ENCODE peak calls at places on chromosomes 2 and 18, in eight cellular contexts. A is GM13977, S is AG04449, W is thoracic aorta, Q is Panc1, N is BE2C, Z is colonic mucosa, G is cardiac fibroblast. X is an unnamed sample.

GRCh38 chr2:195658541-195658890 is 1.5 kb downstream of the SLC39A10 start:
- DNase-seq in A (no peak), S (no peak), W (no peak), Q (peak), N (peak), Z (peak), G (peak), X (peak)

GRCh38 chr2:43748333-43748732 is 25.5 kb upstream of the DYNC2LI1 start:
- DNase-seq in A (no peak), S (no peak), W (no peak), Q (no peak), N (no peak), Z (no peak), G (no peak), X (no peak)

GRCh38 chr2:217756375-217757107 is 246.3 kb downstream of the TNS1 start:
- DNase-seq in A (peak), S (no peak), W (no peak), Q (no peak), N (peak), Z (peak), G (peak), X (peak)

GRCh38 chr18:59084286-59084779 is 55.4 kb upstream of the SEC11C start:
- DNase-seq in A (peak), S (peak), W (peak), Q (peak), N (peak), Z (peak), G (peak), X (peak)

GRCh38 chr2:241833101-241833937 is 24.3 kb downstream of the NEU4 start:
- DNase-seq in A (no peak), S (peak), W (no peak), Q (no peak), N (no peak), Z (no peak), G (peak), X (no peak)

GRCh38 chr2:102240640-102241370 is 54.0 kb downstream of the IL1RL2 start:
- DNase-seq in A (peak), S (peak), W (peak), Q (peak), N (peak), Z (peak), G (peak), X (peak)

GRCh38 chr2:153871231-153872221 is at the start of gene GALNT13:
- DNase-seq in A (peak), S (no peak), W (no peak), Q (no peak), N (peak), Z (peak), G (peak), X (peak)

GRCh38 chr2:64655873-64656272 is 2.2 kb upstream of the SERTAD2 start:
- DNase-seq in A (no peak), S (no peak), W (no peak), Q (no peak), N (no peak), Z (no peak), G (no peak), X (no peak)

GRCh38 chr2:220198911-220199310 is 571.5 kb downstream of the SLC4A3 start:
- DNase-seq in A (no peak), S (peak), W (no peak), Q (no peak), N (no peak), Z (no peak), G (peak), X (peak)

GRCh38 chr2:133711226-133711625 is 143.0 kb upstream of the NCKAP5 start:
- DNase-seq in A (no peak), S (no peak), W (no peak), Q (no peak), N (peak), Z (no peak), G (no peak), X (no peak)

GRCh38 chr2:54549912-54550518 is 93.9 kb downstream of the SPTBN1 start:
- DNase-seq in A (no peak), S (no peak), W (no peak), Q (no peak), N (no peak), Z (peak), G (no peak), X (no peak)

GRCh38 chr2:64534363-64534762 is 10.2 kb downstream of the AFTPH start:
- DNase-seq in A (no peak), S (no peak), W (no peak), Q (no peak), N (no peak), Z (no peak), G (no peak), X (no peak)

GRCh38 chr2:112728384-112729175 is 7.8 kb downstream of the NT5DC4 start:
- DNase-seq in A (peak), S (no peak), W (no peak), Q (no peak), N (no peak), Z (no peak), G (no peak), X (no peak)

GRCh38 chr18:74901347-74902169 is 303.9 kb downstream of the ZNF407 start:
- DNase-seq in A (no peak), S (no peak), W (no peak), Q (no peak), N (no peak), Z (no peak), G (peak), X (no peak)

GRCh38 chr18:48763714-48764100 is 187.1 kb downstream of the SMAD7 start:
- DNase-seq in A (no peak), S (no peak), W (no peak), Q (no peak), N (no peak), Z (no peak), G (no peak), X (no peak)

GRCh38 chr2:143379955-143380354 is 250.7 kb downstream of the ARHGAP15 start:
- DNase-seq in A (no peak), S (no peak), W (no peak), Q (no peak), N (no peak), Z (no peak), G (no peak), X (no peak)

GRCh38 chr18:74977041-74977440 is 231.9 kb downstream of the PTGR3 start:
- DNase-seq in A (no peak), S (no peak), W (no peak), Q (no peak), N (no peak), Z (no peak), G (no peak), X (no peak)

GRCh38 chr18:58536534-58537271 is 92.2 kb downstream of the ALPK2 start:
- DNase-seq in A (no peak), S (no peak), W (no peak), Q (no peak), N (no peak), Z (no peak), G (no peak), X (no peak)

GRCh38 chr2:190540048-190540447 is 5.5 kb upstream of the NEMP2 start:
- DNase-seq in A (no peak), S (no peak), W (no peak), Q (no peak), N (no peak), Z (no peak), G (no peak), X (no peak)

GRCh38 chr2:120825370-120826259 is 89.9 kb downstream of the GLI2 start:
- DNase-seq in A (no peak), S (no peak), W (no peak), Q (no peak), N (peak), Z (peak), G (peak), X (peak)

GRCh38 chr18:51196811-51197660 is 445 bp downstream of the MEX3C start:
- DNase-seq in A (peak), S (no peak), W (no peak), Q (no peak), N (peak), Z (peak), G (peak), X (no peak)

GRCh38 chr2:60335533-60336237 is 217.8 kb downstream of the BCL11A start:
- DNase-seq in A (no peak), S (no peak), W (no peak), Q (no peak), N (no peak), Z (no peak), G (no peak), X (no peak)

GRCh38 chr2:30147196-30147714 is 448 bp downstream of the YPEL5 start:
- DNase-seq in A (peak), S (no peak), W (no peak), Q (no peak), N (peak), Z (no peak), G (no peak), X (no peak)

GRCh38 chr18:53701697-53702096 is 522.8 kb downstream of the MBD2 start:
- DNase-seq in A (no peak), S (no peak), W (no peak), Q (no peak), N (no peak), Z (no peak), G (no peak), X (no peak)

GRCh38 chr2:170817247-170817998 is 736 bp downstream of the GAD1 start:
- DNase-seq in A (peak), S (no peak), W (no peak), Q (no peak), N (no peak), Z (no peak), G (peak), X (peak)

GRCh38 chr2:232668805-232669444 is 28.2 kb upstream of the GIGYF2 start:
- DNase-seq in A (no peak), S (no peak), W (no peak), Q (no peak), N (no peak), Z (no peak), G (peak), X (no peak)

GRCh38 chr2:10489842-10490555 is 41.9 kb upstream of the ODC1 start:
- DNase-seq in A (no peak), S (no peak), W (no peak), Q (no peak), N (no peak), Z (no peak), G (no peak), X (no peak)

DNA sequence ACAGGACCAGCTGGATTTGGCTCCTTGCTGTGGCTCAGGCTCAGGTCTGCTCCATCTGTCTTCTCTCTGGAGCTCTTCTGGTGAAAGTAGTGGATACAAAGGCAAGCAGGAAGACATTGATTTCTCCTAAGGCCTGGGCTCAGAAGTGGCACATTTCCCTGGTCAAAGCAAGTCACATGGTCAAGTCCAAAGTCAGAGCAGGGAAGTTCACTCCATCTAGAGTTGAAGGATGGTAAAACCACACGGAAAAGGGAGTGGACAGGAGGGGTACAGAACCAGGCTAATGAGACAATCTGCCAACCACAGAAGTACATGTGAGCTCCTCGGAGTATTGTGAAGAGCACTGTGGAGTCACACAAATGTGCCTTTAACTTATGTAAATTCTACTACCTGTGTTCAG is 66.1 kb downstream of the MARCO start:
- DNase-seq in A (no peak), S (no peak), W (no peak), Q (no peak), N (no peak), Z (no peak), G (no peak), X (no peak)
- TF ChIP-seq CTCF in A (no peak), S (no peak), W (no peak), Q (peak), N (no peak), Z (no peak), G (no peak), X (no peak)

GRCh38 chr2:26184555-26185303 is 11.8 kb downstream of the GAREM2 start:
- DNase-seq in A (peak), S (peak), W (no peak), Q (no peak), N (no peak), Z (peak), G (peak), X (peak)
- TF ChIP-seq CTCF in A (peak), S (peak), W (peak), Q (peak), N (no peak), Z (peak), G (peak), X (peak)

GRCh38 chr2:127027715-127028114 is 79.2 kb downstream of the BIN1 start:
- DNase-seq in A (no peak), S (no peak), W (no peak), Q (no peak), N (no peak), Z (no peak), G (no peak), X (no peak)
- TF ChIP-seq CTCF in A (peak), S (no peak), W (no peak), Q (peak), N (no peak), Z (no peak), G (no peak), X (no peak)

GRCh38 chr2:106106627-106107508 is 87.2 kb downstream of the UXS1 start:
- DNase-seq in A (peak), S (no peak), W (no peak), Q (no peak), N (no peak), Z (no peak), G (no peak), X (no peak)

GRCh38 chr2:106108791-106109190 is 85.3 kb downstream of the UXS1 start:
- DNase-seq in A (no peak), S (no peak), W (no peak), Q (no peak), N (no peak), Z (no peak), G (no peak), X (no peak)

GRCh38 chr2:106107509-106108131 is 86.5 kb downstream of the UXS1 start:
- DNase-seq in A (peak), S (peak), W (no peak), Q (no peak), N (no peak), Z (no peak), G (no peak), X (no peak)

GRCh38 chr2:106109675-106110074 is 84.4 kb downstream of the UXS1 start:
- DNase-seq in A (no peak), S (no peak), W (no peak), Q (no peak), N (no peak), Z (no peak), G (no peak), X (no peak)

GRCh38 chr2:106108351-106108750 is 85.8 kb downstream of the UXS1 start:
- DNase-seq in A (no peak), S (no peak), W (no peak), Q (peak), N (no peak), Z (no peak), G (peak), X (no peak)
- TF ChIP-seq CTCF in A (peak), S (peak), W (no peak), Q (no peak), N (peak), Z (no peak), G (peak), X (peak)

GRCh38 chr2:235506997-235507615 is 13.3 kb downstream of the AGAP1 start:
- DNase-seq in A (no peak), S (no peak), W (no peak), Q (no peak), N (no peak), Z (no peak), G (no peak), X (no peak)

GRCh38 chr2:235506291-235506996 is 12.6 kb downstream of the AGAP1 start:
- DNase-seq in A (no peak), S (no peak), W (no peak), Q (no peak), N (no peak), Z (peak), G (no peak), X (no peak)

GRCh38 chr2:235505210-235505741 is 11.4 kb downstream of the AGAP1 start:
- DNase-seq in A (no peak), S (no peak), W (no peak), Q (no peak), N (no peak), Z (peak), G (peak), X (no peak)

GRCh38 chr2:235501663-235502009 is 7.8 kb downstream of the AGAP1 start:
- DNase-seq in A (no peak), S (no peak), W (no peak), Q (no peak), N (no peak), Z (no peak), G (no peak), X (no peak)

DNA sequence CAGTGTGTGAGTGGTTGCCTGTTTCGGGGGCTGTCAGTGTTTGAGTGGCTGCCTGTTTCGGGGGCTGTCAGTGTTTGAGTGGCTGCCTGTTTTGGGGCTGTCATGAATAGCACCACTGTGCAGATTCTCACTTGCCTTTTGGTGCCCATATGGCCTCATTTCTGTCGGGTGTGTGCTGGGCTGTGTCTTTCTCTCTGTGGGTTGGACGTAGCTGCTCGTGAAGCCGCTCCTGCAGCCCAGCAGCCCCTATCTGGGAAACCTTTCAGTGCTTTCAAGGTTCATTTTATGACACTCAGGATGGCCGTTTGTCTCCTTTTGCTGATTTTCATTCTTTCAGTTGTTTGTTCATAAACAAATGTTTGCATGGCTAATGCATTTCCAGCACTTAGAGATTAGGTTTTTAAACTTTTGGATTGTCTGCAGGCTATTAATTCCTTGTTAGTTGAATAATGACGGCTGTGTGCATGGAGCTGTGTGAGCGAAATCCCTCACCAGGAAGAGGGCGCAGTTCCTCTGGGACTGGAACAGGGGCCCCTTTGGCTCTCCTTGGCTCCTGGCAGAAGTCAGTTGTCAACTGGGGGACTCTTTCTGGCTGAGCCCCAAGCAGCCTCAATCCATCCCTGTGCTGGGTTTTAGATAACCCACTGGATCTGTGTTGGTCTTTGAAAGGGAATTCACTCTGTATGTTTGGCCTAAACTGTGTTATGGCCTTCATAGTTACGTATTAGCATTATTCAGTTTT is 10.8 kb downstream of the AGAP1 start:
- DNase-seq in A (no peak), S (no peak), W (no peak), Q (no peak), N (no peak), Z (no peak), G (no peak), X (no peak)
- TF ChIP-seq CTCF in A (no peak), S (no peak), W (no peak), Q (no peak), N (peak), Z (no peak), G (no peak), X (no peak)

DNA sequence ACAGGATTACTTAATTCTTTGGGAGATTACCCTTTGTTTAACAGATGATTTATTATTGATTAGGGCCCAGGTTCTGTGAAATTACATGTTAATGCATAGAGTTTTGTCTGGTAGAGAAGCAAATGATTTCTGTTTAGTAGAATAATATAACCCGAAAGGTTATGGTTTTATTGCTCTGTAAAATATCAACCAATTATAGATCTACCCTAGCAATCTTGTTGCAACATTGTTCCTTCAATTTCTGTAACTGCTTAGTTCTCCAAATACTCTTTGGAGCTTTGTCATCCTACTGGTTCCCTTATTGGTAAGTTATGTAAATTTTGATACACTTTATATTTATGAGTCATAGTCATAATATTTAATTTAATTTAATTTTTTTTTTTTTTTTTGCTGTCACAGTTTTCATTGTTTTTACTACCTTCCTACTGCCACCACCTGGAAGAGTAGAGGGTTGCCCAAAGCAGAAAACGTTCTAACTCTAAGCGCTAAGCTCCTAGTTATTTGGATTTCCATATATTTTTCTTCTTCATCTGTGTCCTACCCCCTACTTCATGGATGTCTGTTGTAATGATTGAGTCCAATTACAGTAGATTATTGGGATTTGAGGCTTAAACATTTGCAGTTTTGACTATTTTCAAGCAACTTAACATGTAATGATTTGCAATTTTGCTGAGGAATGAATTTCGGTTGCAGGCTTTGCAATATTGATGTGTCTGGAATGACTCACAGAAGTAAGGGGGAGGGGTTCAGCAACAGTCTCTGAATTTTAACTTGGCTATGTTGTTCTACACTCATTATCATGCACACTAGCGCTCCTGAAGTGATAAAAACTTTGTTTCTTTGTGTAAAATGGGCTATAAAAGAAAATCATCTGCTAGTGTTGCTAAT is 51.0 kb downstream of the NABP1 start:
- DNase-seq in A (no peak), S (no peak), W (no peak), Q (no peak), N (no peak), Z (no peak), G (no peak), X (peak)
- TF ChIP-seq CTCF in A (no peak), S (no peak), W (no peak), Q (no peak), N (no peak), Z (no peak), G (no peak), X (no peak)